ENCODE peak calls at places on chromosome 12, in four cellular contexts. H is stimulated activated CD4-positive, alpha-beta T cell treated with anti-CD3 and anti-CD28 coated beads, Interleukin-12 subunit alpha, Interleukin-12 subunit beta, amount 100 ng/mL, for 24 hours; C is caudate nucleus; Z is activated CD4-positive, alpha-beta T cell treated with anti-CD3 and anti-CD28 coated beads for 48 hours. W is an unnamed sample.

GRCh38 chr12:45989277-45989856 is 1.0 kb downstream of the SCAF11 start:
- DNase-seq in H (no peak), C (no peak), Z (peak; percentile 62), W (no peak)

GRCh38 chr12:47790676-47791350 is 17.8 kb downstream of the SLC48A1 start:
- DNase-seq in C (no peak), Z (no peak), H (no peak), W (no peak)

GRCh38 chr12:76277480-76277879 is 70.7 kb downstream of the BBS10 start:
- DNase-seq in H (no peak), C (no peak), Z (no peak), W (no peak)

GRCh38 chr12:120094485-120094884 is 22.1 kb downstream of the RAB35 start:
- DNase-seq in C (no peak), Z (no peak), H (no peak), W (no peak)

GRCh38 chr12:1443421-1444141 is 150.8 kb downstream of the FBXL14 start:
- DNase-seq in H (no peak), C (no peak), Z (no peak), W (no peak)

GRCh38 chr12:51821423-51822260 is 26.9 kb downstream of the FIGNL2 start:
- DNase-seq in Z (peak; percentile 46), C (no peak), H (no peak), W (no peak)

GRCh38 chr12:503111-503761 is 43.5 kb downstream of the B4GALNT3 start:
- DNase-seq in H (no peak), Z (no peak), C (no peak), W (no peak)

GRCh38 chr12:43676183-43676813 is 82.3 kb downstream of the PUS7L start:
- DNase-seq in C (no peak), Z (peak; percentile 28), H (no peak), W (peak; percentile 60)

GRCh38 chr12:76259660-76260389 is 88.4 kb downstream of the BBS10 start:
- DNase-seq in Z (no peak), C (no peak), H (no peak), W (no peak)

GRCh38 chr12:49954863-49955830 is 4.6 kb downstream of the AQP2 start:
- DNase-seq in Z (no peak), H (no peak), C (no peak), W (no peak)

GRCh38 chr12:114976959-114977358 is 293.0 kb upstream of the TBX3 start:
- DNase-seq in H (no peak), C (no peak), Z (no peak), W (no peak)

GRCh38 chr12:81077686-81078441 is at the start of gene ACSS3:
- DNase-seq in Z (no peak), C (peak; percentile 18), H (no peak), W (no peak)

GRCh38 chr12:90773526-90773925 is 181.4 kb downstream of the CCER1 start:
- DNase-seq in C (no peak), Z (no peak), H (no peak), W (no peak)

GRCh38 chr12:40028296-40028695 is 77.6 kb downstream of the SLC2A13 start:
- DNase-seq in H (no peak), C (no peak), Z (no peak), W (no peak)

GRCh38 chr12:30440826-30441602 is 254.7 kb downstream of the IPO8 start:
- DNase-seq in Z (no peak), H (no peak), C (no peak), W (no peak)

GRCh38 chr12:122884860-122885259 is 11.1 kb downstream of the VPS37B start:
- DNase-seq in C (no peak), Z (no peak), H (no peak), W (peak; percentile 29)

GRCh38 chr12:85588221-85588620 is 248.0 kb downstream of the RASSF9 start:
- DNase-seq in C (no peak), Z (no peak), H (no peak), W (peak; percentile 3)

GRCh38 chr12:38776657-38777056 is 128.7 kb downstream of the CPNE8 start:
- DNase-seq in C (no peak), Z (no peak), H (no peak), W (no peak)

GRCh38 chr12:94717112-94717511 is 66.8 kb upstream of the TMCC3 start:
- DNase-seq in H (no peak), C (no peak), Z (no peak), W (no peak)

GRCh38 chr12:131005161-131006035 is 51.7 kb downstream of the ADGRD1 start:
- DNase-seq in C (no peak), H (no peak), Z (no peak), W (no peak)

GRCh38 chr12:132835076-132835870 is 6.6 kb upstream of the GOLGA3 start:
- DNase-seq in C (no peak), Z (no peak), H (no peak), W (peak; percentile 83)

GRCh38 chr12:114916124-114916523 is 232.1 kb upstream of the TBX3 start:
- DNase-seq in Z (no peak), H (no peak), C (no peak), W (no peak)

W was measured in erythroblast.